ENCODE peak calls at places on chromosomes 2 and 18, in eight cellular contexts. One of them, this sample, is unnamed.

GRCh38 chr18:58417752-58418151 is 211.1 kb downstream of the ALPK2 start:
- DNase-seq in hippocampal formation: no peak
- DNase-seq in stimulated activated CD4-positive, alpha-beta T cell treated with anti-CD3 and anti-CD28 coated beads, TNF-alpha, amount 100 ng/mL, for 1 hour: no peak
- DNase-seq in H1: no peak
- DNase-seq in amygdala: no peak
- DNase-seq in glomerular endothelial cell: peak
- DNase-seq in naive B cell: no peak
- DNase-seq in T-helper 1 cell: no peak
- DNase-seq in this sample: peak

GRCh38 chr2:98465456-98466201 is 21.0 kb downstream of the INPP4A start:
- DNase-seq in hippocampal formation: peak
- DNase-seq in stimulated activated CD4-positive, alpha-beta T cell treated with anti-CD3 and anti-CD28 coated beads, TNF-alpha, amount 100 ng/mL, for 1 hour: peak
- DNase-seq in H1: no peak
- DNase-seq in amygdala: no peak
- DNase-seq in glomerular endothelial cell: no peak
- DNase-seq in naive B cell: peak
- DNase-seq in T-helper 1 cell: peak
- DNase-seq in this sample: peak

GRCh38 chr2:25000503-25001328 is 29.0 kb upstream of the DNAJC27 start:
- DNase-seq in hippocampal formation: no peak
- DNase-seq in stimulated activated CD4-positive, alpha-beta T cell treated with anti-CD3 and anti-CD28 coated beads, TNF-alpha, amount 100 ng/mL, for 1 hour: no peak
- DNase-seq in H1: no peak
- DNase-seq in amygdala: peak
- DNase-seq in glomerular endothelial cell: no peak
- DNase-seq in naive B cell: no peak
- DNase-seq in T-helper 1 cell: no peak
- DNase-seq in this sample: no peak

GRCh38 chr2:122033796-122034195 is 278.3 kb downstream of the TSN start:
- DNase-seq in hippocampal formation: no peak
- DNase-seq in stimulated activated CD4-positive, alpha-beta T cell treated with anti-CD3 and anti-CD28 coated beads, TNF-alpha, amount 100 ng/mL, for 1 hour: no peak
- DNase-seq in H1: no peak
- DNase-seq in amygdala: no peak
- DNase-seq in glomerular endothelial cell: no peak
- DNase-seq in naive B cell: no peak
- DNase-seq in T-helper 1 cell: no peak
- DNase-seq in this sample: no peak

GRCh38 chr18:57787068-57787682 is 15.9 kb downstream of the ATP8B1 start:
- DNase-seq in hippocampal formation: no peak
- DNase-seq in stimulated activated CD4-positive, alpha-beta T cell treated with anti-CD3 and anti-CD28 coated beads, TNF-alpha, amount 100 ng/mL, for 1 hour: no peak
- DNase-seq in H1: no peak
- DNase-seq in amygdala: no peak
- DNase-seq in glomerular endothelial cell: no peak
- DNase-seq in naive B cell: no peak
- DNase-seq in T-helper 1 cell: no peak
- DNase-seq in this sample: no peak

GRCh38 chr2:38148501-38148900 is 72.5 kb upstream of the CYP1B1 start:
- DNase-seq in hippocampal formation: no peak
- DNase-seq in stimulated activated CD4-positive, alpha-beta T cell treated with anti-CD3 and anti-CD28 coated beads, TNF-alpha, amount 100 ng/mL, for 1 hour: no peak
- DNase-seq in H1: no peak
- DNase-seq in amygdala: no peak
- DNase-seq in glomerular endothelial cell: no peak
- DNase-seq in naive B cell: no peak
- DNase-seq in T-helper 1 cell: no peak
- DNase-seq in this sample: no peak

GRCh38 chr2:36573165-36573564 is 24.8 kb downstream of the FEZ2 start:
- DNase-seq in hippocampal formation: no peak
- DNase-seq in stimulated activated CD4-positive, alpha-beta T cell treated with anti-CD3 and anti-CD28 coated beads, TNF-alpha, amount 100 ng/mL, for 1 hour: no peak
- DNase-seq in H1: no peak
- DNase-seq in amygdala: no peak
- DNase-seq in glomerular endothelial cell: no peak
- DNase-seq in naive B cell: no peak
- DNase-seq in T-helper 1 cell: no peak
- DNase-seq in this sample: no peak

GRCh38 chr2:9939587-9940485 is 11.7 kb upstream of the GRHL1 start:
- DNase-seq in hippocampal formation: no peak
- DNase-seq in stimulated activated CD4-positive, alpha-beta T cell treated with anti-CD3 and anti-CD28 coated beads, TNF-alpha, amount 100 ng/mL, for 1 hour: no peak
- DNase-seq in H1: no peak
- DNase-seq in amygdala: no peak
- DNase-seq in glomerular endothelial cell: no peak
- DNase-seq in naive B cell: no peak
- DNase-seq in T-helper 1 cell: no peak
- DNase-seq in this sample: no peak

GRCh38 chr18:70075906-70076305 is 128.2 kb upstream of the CD226 start:
- DNase-seq in hippocampal formation: no peak
- DNase-seq in stimulated activated CD4-positive, alpha-beta T cell treated with anti-CD3 and anti-CD28 coated beads, TNF-alpha, amount 100 ng/mL, for 1 hour: no peak
- DNase-seq in H1: no peak
- DNase-seq in amygdala: no peak
- DNase-seq in glomerular endothelial cell: no peak
- DNase-seq in naive B cell: no peak
- DNase-seq in T-helper 1 cell: no peak
- DNase-seq in this sample: no peak

GRCh38 chr2:236169151-236169721 is 1.1 kb upstream of the GBX2 start:
- DNase-seq in hippocampal formation: no peak
- DNase-seq in stimulated activated CD4-positive, alpha-beta T cell treated with anti-CD3 and anti-CD28 coated beads, TNF-alpha, amount 100 ng/mL, for 1 hour: no peak
- DNase-seq in H1: no peak
- DNase-seq in amygdala: no peak
- DNase-seq in glomerular endothelial cell: no peak
- DNase-seq in naive B cell: no peak
- DNase-seq in T-helper 1 cell: no peak
- DNase-seq in this sample: no peak

GRCh38 chr2:109218792-109219126 is 89.8 kb downstream of the SH3RF3 start:
- DNase-seq in hippocampal formation: no peak
- DNase-seq in stimulated activated CD4-positive, alpha-beta T cell treated with anti-CD3 and anti-CD28 coated beads, TNF-alpha, amount 100 ng/mL, for 1 hour: no peak
- DNase-seq in H1: no peak
- DNase-seq in amygdala: no peak
- DNase-seq in glomerular endothelial cell: no peak
- DNase-seq in naive B cell: no peak
- DNase-seq in T-helper 1 cell: no peak
- DNase-seq in this sample: no peak

GRCh38 chr2:185745864-185746859 is 7.6 kb downstream of the FSIP2 start:
- DNase-seq in hippocampal formation: no peak
- DNase-seq in stimulated activated CD4-positive, alpha-beta T cell treated with anti-CD3 and anti-CD28 coated beads, TNF-alpha, amount 100 ng/mL, for 1 hour: no peak
- DNase-seq in H1: no peak
- DNase-seq in amygdala: no peak
- DNase-seq in glomerular endothelial cell: no peak
- DNase-seq in naive B cell: no peak
- DNase-seq in T-helper 1 cell: no peak
- DNase-seq in this sample: no peak

GRCh38 chr2:109272461-109272860 is 143.5 kb downstream of the SH3RF3 start:
- DNase-seq in hippocampal formation: no peak
- DNase-seq in stimulated activated CD4-positive, alpha-beta T cell treated with anti-CD3 and anti-CD28 coated beads, TNF-alpha, amount 100 ng/mL, for 1 hour: no peak
- DNase-seq in H1: no peak
- DNase-seq in amygdala: no peak
- DNase-seq in glomerular endothelial cell: no peak
- DNase-seq in naive B cell: no peak
- DNase-seq in T-helper 1 cell: no peak
- DNase-seq in this sample: no peak

GRCh38 chr2:181036848-181037603 is 56.6 kb downstream of the UBE2E3 start:
- DNase-seq in hippocampal formation: no peak
- DNase-seq in stimulated activated CD4-positive, alpha-beta T cell treated with anti-CD3 and anti-CD28 coated beads, TNF-alpha, amount 100 ng/mL, for 1 hour: no peak
- DNase-seq in H1: no peak
- DNase-seq in amygdala: no peak
- DNase-seq in glomerular endothelial cell: no peak
- DNase-seq in naive B cell: no peak
- DNase-seq in T-helper 1 cell: peak
- DNase-seq in this sample: peak

GRCh38 chr18:79121746-79122474 is 52.7 kb downstream of the ATP9B start:
- DNase-seq in hippocampal formation: no peak
- DNase-seq in stimulated activated CD4-positive, alpha-beta T cell treated with anti-CD3 and anti-CD28 coated beads, TNF-alpha, amount 100 ng/mL, for 1 hour: no peak
- DNase-seq in H1: no peak
- DNase-seq in amygdala: no peak
- DNase-seq in glomerular endothelial cell: no peak
- DNase-seq in naive B cell: no peak
- DNase-seq in T-helper 1 cell: no peak
- DNase-seq in this sample: no peak

GRCh38 chr2:135557533-135557932 is 26.2 kb downstream of the R3HDM1 start:
- DNase-seq in hippocampal formation: no peak
- DNase-seq in stimulated activated CD4-positive, alpha-beta T cell treated with anti-CD3 and anti-CD28 coated beads, TNF-alpha, amount 100 ng/mL, for 1 hour: no peak
- DNase-seq in H1: no peak
- DNase-seq in amygdala: no peak
- DNase-seq in glomerular endothelial cell: no peak
- DNase-seq in naive B cell: no peak
- DNase-seq in T-helper 1 cell: no peak
- DNase-seq in this sample: no peak

GRCh38 chr2:177983183-177983788 is 89.3 kb downstream of the PDE11A start:
- DNase-seq in hippocampal formation: no peak
- DNase-seq in stimulated activated CD4-positive, alpha-beta T cell treated with anti-CD3 and anti-CD28 coated beads, TNF-alpha, amount 100 ng/mL, for 1 hour: no peak
- DNase-seq in H1: peak
- DNase-seq in amygdala: no peak
- DNase-seq in glomerular endothelial cell: peak
- DNase-seq in naive B cell: no peak
- DNase-seq in T-helper 1 cell: peak
- DNase-seq in this sample: peak

GRCh38 chr18:79611040-79611681 is 68.4 kb upstream of the CTDP1 start:
- DNase-seq in hippocampal formation: no peak
- DNase-seq in stimulated activated CD4-positive, alpha-beta T cell treated with anti-CD3 and anti-CD28 coated beads, TNF-alpha, amount 100 ng/mL, for 1 hour: no peak
- DNase-seq in H1: no peak
- DNase-seq in amygdala: no peak
- DNase-seq in glomerular endothelial cell: no peak
- DNase-seq in naive B cell: no peak
- DNase-seq in T-helper 1 cell: no peak
- DNase-seq in this sample: peak

GRCh38 chr2:212299333-212299732 is 239.3 kb downstream of the ERBB4 start:
- DNase-seq in hippocampal formation: no peak
- DNase-seq in stimulated activated CD4-positive, alpha-beta T cell treated with anti-CD3 and anti-CD28 coated beads, TNF-alpha, amount 100 ng/mL, for 1 hour: no peak
- DNase-seq in H1: no peak
- DNase-seq in amygdala: no peak
- DNase-seq in glomerular endothelial cell: no peak
- DNase-seq in naive B cell: no peak
- DNase-seq in T-helper 1 cell: no peak
- DNase-seq in this sample: no peak

GRCh38 chr2:10265328-10266132 is 37.2 kb upstream of the HPCAL1 start:
- DNase-seq in hippocampal formation: no peak
- DNase-seq in stimulated activated CD4-positive, alpha-beta T cell treated with anti-CD3 and anti-CD28 coated beads, TNF-alpha, amount 100 ng/mL, for 1 hour: no peak
- DNase-seq in H1: no peak
- DNase-seq in amygdala: no peak
- DNase-seq in glomerular endothelial cell: no peak
- DNase-seq in naive B cell: no peak
- DNase-seq in T-helper 1 cell: no peak
- DNase-seq in this sample: no peak

GRCh38 chr18:47767699-47768098 is 162.8 kb downstream of the SMAD2 start:
- DNase-seq in hippocampal formation: no peak
- DNase-seq in stimulated activated CD4-positive, alpha-beta T cell treated with anti-CD3 and anti-CD28 coated beads, TNF-alpha, amount 100 ng/mL, for 1 hour: no peak
- DNase-seq in H1: no peak
- DNase-seq in amygdala: no peak
- DNase-seq in glomerular endothelial cell: no peak
- DNase-seq in naive B cell: no peak
- DNase-seq in T-helper 1 cell: no peak
- DNase-seq in this sample: no peak

GRCh38 chr2:64637000-64637628 is 16.6 kb downstream of the SERTAD2 start:
- DNase-seq in hippocampal formation: no peak
- DNase-seq in stimulated activated CD4-positive, alpha-beta T cell treated with anti-CD3 and anti-CD28 coated beads, TNF-alpha, amount 100 ng/mL, for 1 hour: no peak
- DNase-seq in H1: no peak
- DNase-seq in amygdala: no peak
- DNase-seq in glomerular endothelial cell: no peak
- DNase-seq in naive B cell: peak
- DNase-seq in T-helper 1 cell: no peak
- DNase-seq in this sample: no peak

GRCh38 chr2:196105956-196106355 is 37.3 kb upstream of the DNAH7 start:
- DNase-seq in hippocampal formation: no peak
- DNase-seq in stimulated activated CD4-positive, alpha-beta T cell treated with anti-CD3 and anti-CD28 coated beads, TNF-alpha, amount 100 ng/mL, for 1 hour: no peak
- DNase-seq in H1: no peak
- DNase-seq in amygdala: no peak
- DNase-seq in glomerular endothelial cell: no peak
- DNase-seq in naive B cell: peak
- DNase-seq in T-helper 1 cell: no peak
- DNase-seq in this sample: peak

GRCh38 chr18:40380657-40381441 is 1574.2 kb upstream of the PIK3C3 start:
- DNase-seq in hippocampal formation: no peak
- DNase-seq in stimulated activated CD4-positive, alpha-beta T cell treated with anti-CD3 and anti-CD28 coated beads, TNF-alpha, amount 100 ng/mL, for 1 hour: no peak
- DNase-seq in H1: no peak
- DNase-seq in amygdala: no peak
- DNase-seq in glomerular endothelial cell: no peak
- DNase-seq in naive B cell: no peak
- DNase-seq in T-helper 1 cell: no peak
- DNase-seq in this sample: no peak

GRCh38 chr2:155035246-155035645 is 336.8 kb downstream of the KCNJ3 start:
- DNase-seq in hippocampal formation: no peak
- DNase-seq in stimulated activated CD4-positive, alpha-beta T cell treated with anti-CD3 and anti-CD28 coated beads, TNF-alpha, amount 100 ng/mL, for 1 hour: no peak
- DNase-seq in H1: no peak
- DNase-seq in amygdala: no peak
- DNase-seq in glomerular endothelial cell: no peak
- DNase-seq in naive B cell: no peak
- DNase-seq in T-helper 1 cell: no peak
- DNase-seq in this sample: no peak

GRCh38 chr18:2417861-2418610 is 153.3 kb downstream of the METTL4 start:
- DNase-seq in hippocampal formation: no peak
- DNase-seq in stimulated activated CD4-positive, alpha-beta T cell treated with anti-CD3 and anti-CD28 coated beads, TNF-alpha, amount 100 ng/mL, for 1 hour: no peak
- DNase-seq in H1: no peak
- DNase-seq in amygdala: no peak
- DNase-seq in glomerular endothelial cell: no peak
- DNase-seq in naive B cell: no peak
- DNase-seq in T-helper 1 cell: no peak
- DNase-seq in this sample: no peak

GRCh38 chr2:109645412-109646184 is 31.4 kb downstream of the SOWAHC start:
- DNase-seq in hippocampal formation: no peak
- DNase-seq in stimulated activated CD4-positive, alpha-beta T cell treated with anti-CD3 and anti-CD28 coated beads, TNF-alpha, amount 100 ng/mL, for 1 hour: no peak
- DNase-seq in H1: no peak
- DNase-seq in amygdala: no peak
- DNase-seq in glomerular endothelial cell: no peak
- DNase-seq in naive B cell: no peak
- DNase-seq in T-helper 1 cell: no peak
- DNase-seq in this sample: no peak

GRCh38 chr2:159996792-159997546 is 65.4 kb downstream of the PLA2R1 start:
- DNase-seq in hippocampal formation: no peak
- DNase-seq in stimulated activated CD4-positive, alpha-beta T cell treated with anti-CD3 and anti-CD28 coated beads, TNF-alpha, amount 100 ng/mL, for 1 hour: no peak
- DNase-seq in H1: no peak
- DNase-seq in amygdala: no peak
- DNase-seq in glomerular endothelial cell: no peak
- DNase-seq in naive B cell: no peak
- DNase-seq in T-helper 1 cell: no peak
- DNase-seq in this sample: peak

GRCh38 chr2:158291544-158292175 is 164.9 kb downstream of the CCDC148 start:
- DNase-seq in hippocampal formation: no peak
- DNase-seq in stimulated activated CD4-positive, alpha-beta T cell treated with anti-CD3 and anti-CD28 coated beads, TNF-alpha, amount 100 ng/mL, for 1 hour: no peak
- DNase-seq in H1: no peak
- DNase-seq in amygdala: no peak
- DNase-seq in glomerular endothelial cell: no peak
- DNase-seq in naive B cell: no peak
- DNase-seq in T-helper 1 cell: no peak
- DNase-seq in this sample: no peak

This sample was measured in dermis microvascular lymphatic vessel endothelial cell.